ENCODE peak calls at places on chromosomes 7 and 10, in four cellular contexts. B is body of pancreas, O is stomach, D is heart left ventricle. N is an unnamed sample.
A peak's percentile ranks its signal among the peaks of the same experiment; 100 is the strongest.

GRCh38 chr7:140456627-140457051 is 22.7 kb downstream of the MKRN1 start:
- DNase-seq in D (no peak), B (no peak), O (no peak), N (peak; percentile 26)

GRCh38 chr7:113890326-113891030 is 28.3 kb downstream of the PPP1R3A start:
- DNase-seq in D (no peak), O (no peak), B (no peak), N (no peak)

GRCh38 chr7:142468871-142469652 is 211.2 kb upstream of the PRSS58 start:
- DNase-seq in B (no peak), O (no peak), D (no peak), N (no peak)

GRCh38 chr10:77392236-77392721 is 245.3 kb downstream of the KCNMA1 start:
- DNase-seq in O (no peak), B (no peak), D (no peak), N (no peak)

GRCh38 chr7:156558198-156558597 is 82.4 kb upstream of the RNF32 start:
- DNase-seq in B (no peak), O (no peak), D (no peak), N (peak; percentile 10)

GRCh38 chr10:1374901-1375804 is 319.0 kb downstream of the WDR37 start:
- DNase-seq in O (no peak), B (no peak), D (no peak), N (no peak)

GRCh38 chr7:47461161-47461560 is 120.8 kb downstream of the TNS3 start:
- DNase-seq in B (peak; percentile 67), D (peak; percentile 78), O (no peak), N (peak; percentile 95)

GRCh38 chr7:35758421-35758820 is 42.4 kb upstream of the SEPTIN7 start:
- DNase-seq in B (no peak), O (no peak), D (no peak), N (no peak)

GRCh38 chr7:6121141-6121540 is 90.0 kb downstream of the ANKRD61 start:
- DNase-seq in D (no peak), B (no peak), O (no peak), N (no peak)

GRCh38 chr10:33073641-33074410 is 115.8 kb upstream of the ITGB1 start:
- DNase-seq in B (no peak), O (no peak), D (no peak), N (no peak)

GRCh38 chr10:75681334-75681733 is 249.9 kb downstream of the LRMDA start:
- DNase-seq in O (no peak), B (no peak), D (no peak), N (no peak)

GRCh38 chr7:75915416-75916156 is 631 bp downstream of the POR start:
- DNase-seq in O (peak; percentile 38), D (peak; percentile 19), B (peak; percentile 35), N (peak; percentile 74)

GRCh38 chr7:132777419-132777818 is 201.1 kb upstream of the PLXNA4 start:
- DNase-seq in B (no peak), D (no peak), O (no peak), N (no peak)

GRCh38 chr7:18352339-18353255 is 143.0 kb upstream of the HDAC9 start:
- DNase-seq in B (peak; percentile 56), D (peak; percentile 26), O (peak; percentile 47), N (peak; percentile 40)

GRCh38 chr10:49092477-49092876 is 22.8 kb downstream of the VSTM4 start:
- DNase-seq in B (no peak), D (no peak), O (no peak), N (no peak)

GRCh38 chr7:142873281-142873784 is 12.2 kb downstream of the TRPV6 start:
- DNase-seq in D (no peak), O (peak; percentile 50), B (peak; percentile 53), N (peak; percentile 39)

GRCh38 chr10:47362199-47362598 is 14.0 kb downstream of the RBP3 start:
- DNase-seq in D (no peak), O (no peak), B (no peak), N (no peak)

GRCh38 chr7:76515999-76516443 is 5.7 kb downstream of the UPK3B start:
- DNase-seq in B (no peak), D (no peak), O (peak; percentile 55), N (no peak)

GRCh38 chr10:43057231-43057711 is 19.6 kb upstream of the RET start:
- DNase-seq in D (no peak), O (no peak), B (no peak), N (peak; percentile 0)

GRCh38 chr7:106774213-106774767 is 90.8 kb upstream of the PIK3CG start:
- DNase-seq in O (no peak), B (no peak), D (no peak), N (no peak)

GRCh38 chr10:38008006-38008405 is 2.5 kb upstream of the ZNF33A start:
- DNase-seq in B (no peak), D (no peak), O (no peak), N (no peak)

GRCh38 chr10:66513504-66513903 is 412.3 kb upstream of the LRRTM3 start:
- DNase-seq in O (no peak), B (no peak), D (no peak), N (no peak)

DNA sequence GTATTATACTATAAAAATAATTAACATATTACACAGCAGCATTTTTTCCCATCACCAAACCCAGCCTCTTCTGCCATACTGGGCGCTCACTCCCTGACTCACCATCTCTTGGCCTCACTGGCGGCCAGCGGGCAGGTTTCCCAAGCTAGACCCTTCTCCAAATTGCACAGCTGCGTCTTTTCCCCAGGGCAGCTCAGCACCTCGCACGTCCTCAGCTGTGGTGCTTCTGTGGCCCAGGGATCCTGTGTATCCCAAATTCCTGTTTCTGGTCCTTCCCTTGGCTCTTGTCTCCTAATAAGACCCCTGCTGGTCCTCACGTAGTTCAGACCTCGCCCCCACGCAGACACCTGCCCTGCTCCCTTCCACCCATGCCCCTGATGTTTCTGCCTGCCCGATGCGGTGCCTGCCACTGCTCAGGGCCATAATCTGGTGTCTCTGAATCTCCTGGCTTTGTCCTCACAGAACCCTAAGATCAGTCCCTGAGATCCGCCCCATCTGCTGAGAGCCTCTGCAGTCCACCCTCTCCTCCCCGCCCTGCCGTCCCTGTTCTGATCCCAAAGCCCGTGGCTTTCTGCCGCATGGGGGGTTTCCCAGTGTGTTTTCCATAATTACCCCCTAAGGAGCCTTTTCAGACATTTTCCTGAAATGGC is 290.1 kb downstream of the TCERG1L start:
- DNase-seq in D (no peak), O (no peak), B (peak; percentile 88), N (no peak)
- H3K27ac ChIP-seq in D (no peak overlapping the region), O (no peak overlapping the region), B (no peak overlapping the region), N (no peak overlapping the region)

GRCh38 chr7:128209229-128210035 is 31.6 kb upstream of the LEP start:
- DNase-seq in O (peak; percentile 72), B (peak; percentile 77), D (peak; percentile 53), N (peak; percentile 64)
- TF ChIP-seq POLR2A in O (no peak), B (no peak), D (no peak), N (no peak)

DNA sequence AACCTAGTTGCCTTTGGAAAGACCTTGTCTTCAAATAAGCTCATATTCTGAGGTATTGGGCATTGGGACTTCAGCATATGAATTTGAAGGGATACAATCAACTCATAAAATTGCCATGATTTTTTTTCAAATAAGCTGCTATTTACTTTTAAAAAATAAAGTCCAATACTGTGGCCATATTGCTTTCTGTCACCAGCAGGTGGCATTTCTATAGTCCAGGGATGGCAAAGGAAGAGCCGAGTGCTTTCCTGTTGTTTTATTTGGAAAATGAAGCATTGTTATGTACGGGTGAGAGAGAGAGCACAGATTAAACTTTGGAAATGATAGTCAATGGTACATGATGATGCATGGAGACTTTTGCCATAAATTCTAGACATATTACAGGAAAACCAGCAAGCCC is 104.1 kb upstream of the DPP6 start:
- DNase-seq in D (no peak), O (no peak), B (no peak), N (no peak)
- TF ChIP-seq CTCF in D (no peak), O (no peak), B (no peak), N (no peak)

GRCh38 chr7:94354950-94355349 is 39.7 kb upstream of the COL1A2 start:
- DNase-seq in O (no peak), B (no peak), D (no peak), N (no peak)
- H3K27ac ChIP-seq in O (no peak overlapping the region), B (no peak overlapping the region), D (peak overlapping the region; percentile 29), N (no peak overlapping the region)

DNA sequence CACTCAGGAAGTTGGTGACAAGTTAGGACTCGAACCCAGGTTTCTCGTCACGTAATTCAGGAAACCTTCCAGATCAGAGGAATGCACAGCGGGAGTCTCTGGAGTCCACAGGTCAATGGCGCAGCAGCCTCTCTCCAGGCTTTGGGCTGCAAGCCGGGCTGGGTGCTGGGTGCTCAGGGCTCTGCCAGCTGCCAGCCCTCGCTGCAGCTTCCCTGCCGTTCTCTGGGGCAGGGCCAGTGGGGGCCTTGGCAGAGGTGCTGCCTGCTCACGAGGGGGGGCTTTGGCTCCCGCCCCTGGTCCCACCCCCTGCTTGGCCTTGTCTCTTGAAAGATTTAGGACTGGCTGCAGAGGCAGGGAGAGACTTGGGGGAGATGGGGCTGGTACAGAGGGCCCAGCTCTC is at the start of gene TACR2:
- DNase-seq in D (no peak), O (no peak), B (no peak), N (no peak)
- TF ChIP-seq POLR2A in D (no peak), O (no peak), B (no peak), N (no peak)

GRCh38 chr10:16891375-16892313 is 74.4 kb upstream of the RSU1 start:
- DNase-seq in O (peak; percentile 29), B (peak; percentile 61), D (peak; percentile 57), N (peak; percentile 34)
- TF ChIP-seq CTCF in O (no peak), B (peak; percentile 26), D (peak; percentile 73), N (peak; percentile 8)